ENCODE peak calls at places on chromosomes 4 and X, in eight cellular contexts. J is Peyer's patch, H is Kasumi-1, T is NCI-H1694 treated with DMSO at 0.1 percent for 48 hours, L is esophagus muscularis mucosa, U is naive B cell, S is brain microvascular endothelial cell, A is iPS-NIHi11. C is an unnamed sample.

GRCh38 chr4:102500371-102501175 is 586 bp upstream of the NFKB1 start:
- DNase-seq in U (peak), J (peak), H (peak), T (peak), L (no peak), A (no peak), S (peak), C (peak)

GRCh38 chrX:152821145-152821765 is 9.3 kb downstream of the CETN2 start:
- DNase-seq in S (peak), H (peak), J (no peak), A (peak), L (no peak), U (no peak), T (peak), C (peak)

GRCh38 chr4:152946460-152946859 is 10.3 kb downstream of the FHDC1 start:
- DNase-seq in L (no peak), U (no peak), J (no peak), H (no peak), A (no peak), S (no peak), T (no peak), C (no peak)

GRCh38 chr4:81491943-81492342 is 20.2 kb upstream of the RASGEF1B start:
- DNase-seq in U (peak), L (no peak), A (no peak), H (peak), S (peak), T (no peak), J (no peak), C (no peak)

GRCh38 chr4:180449395-180449956 is 1793.7 kb upstream of the TENM3 start:
- DNase-seq in J (no peak), L (no peak), H (peak), S (no peak), T (peak), U (no peak), A (peak), C (no peak)

GRCh38 chr4:72951628-72952027 is 117.9 kb downstream of the COX18 start:
- DNase-seq in T (no peak), J (no peak), H (no peak), A (no peak), L (no peak), U (no peak), S (no peak), C (no peak)

GRCh38 chrX:70168238-70169188 is 8.8 kb upstream of the DGAT2L6 start:
- DNase-seq in S (peak), H (no peak), U (no peak), J (no peak), L (no peak), T (no peak), A (peak), C (no peak)

GRCh38 chr4:183098080-183098722 is 856 bp upstream of the WWC2 start:
- DNase-seq in A (peak), H (no peak), L (peak), U (peak), J (no peak), S (peak), T (no peak), C (peak)

GRCh38 chr4:23333946-23334878 is 555.6 kb downstream of the PPARGC1A start:
- DNase-seq in L (no peak), T (no peak), J (no peak), A (peak), H (peak), U (no peak), S (peak), C (peak)

GRCh38 chrX:100649550-100650356 is 5.8 kb downstream of the SRPX2 start:
- DNase-seq in S (peak), J (no peak), U (no peak), H (no peak), T (no peak), L (no peak), A (peak), C (peak)

GRCh38 chrX:94814216-94814615 is 1140.2 kb downstream of the FAM133A start:
- DNase-seq in U (no peak), L (no peak), S (no peak), J (no peak), T (no peak), H (no peak), A (no peak), C (no peak)

GRCh38 chr4:151409470-151410313 is 716 bp downstream of the FHIP1A start:
- DNase-seq in A (peak), L (no peak), T (no peak), U (no peak), S (no peak), H (no peak), J (no peak), C (peak)

GRCh38 chrX:53262918-53263394 is 18.4 kb downstream of the IQSEC2 start:
- DNase-seq in J (no peak), L (no peak), A (no peak), U (no peak), T (no peak), S (peak), H (peak), C (peak)

GRCh38 chr4:15153662-15154061 is 151.4 kb downstream of the CPEB2 start:
- DNase-seq in L (no peak), H (no peak), A (no peak), T (no peak), J (no peak), S (peak), U (no peak), C (no peak)

GRCh38 chr4:6148506-6149205 is 51.7 kb downstream of the JAKMIP1 start:
- DNase-seq in H (no peak), T (no peak), J (no peak), A (no peak), U (no peak), S (no peak), L (no peak), C (no peak)

GRCh38 chrX:82232679-82233078 is 1030.8 kb downstream of the SH3BGRL start:
- DNase-seq in A (no peak), J (no peak), T (no peak), U (no peak), S (no peak), H (no peak), L (no peak), C (no peak)

GRCh38 chr4:169311643-169312365 is 41.0 kb upstream of the SH3RF1 start:
- DNase-seq in J (no peak), S (peak), H (peak), T (peak), A (peak), U (peak), L (no peak), C (peak)

GRCh38 chr4:145179201-145179860 is 1.1 kb downstream of the OTUD4 start:
- DNase-seq in A (peak), T (no peak), S (peak), L (no peak), J (peak), H (peak), U (peak), C (peak)

GRCh38 chr4:125266901-125267601 is 47.7 kb upstream of the FAT4 start:
- DNase-seq in H (no peak), J (no peak), L (no peak), S (peak), T (no peak), U (no peak), A (no peak), C (no peak)

GRCh38 chr4:145299380-145300076 is 119.1 kb upstream of the OTUD4 start:
- DNase-seq in S (peak), H (peak), U (peak), T (no peak), L (no peak), J (no peak), A (no peak), C (no peak)

GRCh38 chr4:169225058-169225751 is 45.6 kb downstream of the SH3RF1 start:
- DNase-seq in L (peak), S (peak), U (no peak), H (peak), A (no peak), T (no peak), J (no peak), C (no peak)

GRCh38 chrX:133610056-133610455 is 194.8 kb upstream of the GPC4 start:
- DNase-seq in J (no peak), A (no peak), S (no peak), H (no peak), L (no peak), U (no peak), T (no peak), C (no peak)

GRCh38 chr4:83305187-83305586 is 20.6 kb upstream of the COQ2 start:
- DNase-seq in S (no peak), J (no peak), H (no peak), A (no peak), L (no peak), T (no peak), U (no peak), C (no peak)

GRCh38 chr4:98290511-98290910 is 29.3 kb downstream of the RAP1GDS1 start:
- DNase-seq in T (no peak), U (no peak), A (no peak), H (no peak), J (no peak), L (no peak), S (peak), C (no peak)

GRCh38 chr4:173413043-173413442 is 14.1 kb upstream of the SCRG1 start:
- DNase-seq in T (no peak), L (no peak), H (peak), A (no peak), U (no peak), S (peak), J (no peak), C (no peak)

GRCh38 chr4:152206646-152207435 is 329.1 kb downstream of the FBXW7 start:
- DNase-seq in T (no peak), S (no peak), H (no peak), U (no peak), L (no peak), A (no peak), J (no peak), C (no peak)